ENCODE peak calls at places on chromosomes 1 and 21, in four cellular contexts. L, S, Y and G are unnamed samples.

GRCh38 chr1:160629286-160630210 is 17.3 kb downstream of the SLAMF1 start:
- DNase-seq in Y (no peak), S (no peak), L (no peak), G (no peak)

GRCh38 chr1:174301295-174302077 is 142.2 kb downstream of the RABGAP1L start:
- DNase-seq in L (no peak), S (no peak), Y (no peak), G (no peak)

GRCh38 chr1:28718601-28719331 is 18.0 kb upstream of the YTHDF2 start:
- DNase-seq in L (no peak), S (no peak), Y (peak), G (no peak)

GRCh38 chr1:41917835-41918449 is 780 bp downstream of the HIVEP3 start:
- DNase-seq in Y (no peak), S (no peak), L (no peak), G (no peak)

GRCh38 chr1:165988275-165988674 is 160.9 kb downstream of the UCK2 start:
- DNase-seq in L (no peak), S (no peak), Y (no peak), G (peak)

GRCh38 chr1:172601046-172601630 is 57.8 kb upstream of the FASLG start:
- DNase-seq in S (no peak), Y (no peak), L (no peak), G (no peak)

GRCh38 chr21:33109574-33110339 is 39.8 kb downstream of the OLIG1 start:
- DNase-seq in L (no peak), Y (no peak), S (no peak), G (no peak)

GRCh38 chr1:209355415-209355814 is 228.1 kb upstream of the CAMK1G start:
- DNase-seq in S (no peak), Y (no peak), L (no peak), G (no peak)

GRCh38 chr1:203306089-203306969 is 1.0 kb downstream of the BTG2 start:
- DNase-seq in L (peak), Y (peak), S (peak), G (no peak)

GRCh38 chr1:186740324-186740723 is 60.1 kb upstream of the PTGS2 start:
- DNase-seq in L (no peak), S (no peak), Y (no peak), G (no peak)

GRCh38 chr1:196466656-196467055 is 141.6 kb downstream of the KCNT2 start:
- DNase-seq in L (no peak), Y (peak), S (peak), G (no peak)

GRCh38 chr1:43396059-43396458 is 6.4 kb downstream of the SZT2 start:
- DNase-seq in Y (no peak), S (no peak), L (no peak), G (no peak)

GRCh38 chr1:154760469-154760933 is 109.6 kb downstream of the KCNN3 start:
- DNase-seq in Y (no peak), S (peak), L (no peak), G (no peak)
- H3K4me3 ChIP-seq in Y (no peak), S (peak), L (no peak), G (peak)

DNA sequence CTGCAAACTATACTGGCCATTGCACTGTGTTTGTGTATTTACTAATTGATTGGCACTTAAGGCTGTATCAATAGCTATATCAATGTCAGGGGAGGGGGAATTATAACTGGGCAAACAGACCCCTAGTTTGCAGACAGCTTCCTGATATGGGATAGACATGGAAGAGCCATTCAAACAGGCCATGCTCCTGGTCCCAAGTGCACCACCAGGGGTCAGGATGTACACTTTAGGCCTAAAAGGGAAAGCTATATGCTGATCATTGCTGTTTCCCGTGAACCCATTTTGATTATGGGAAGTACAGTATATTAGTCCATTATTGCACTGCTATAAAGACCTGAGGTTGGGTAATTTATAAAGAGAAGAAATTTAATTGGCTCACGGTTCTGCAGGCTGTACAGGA is 125.0 kb upstream of the BACE2 start:
- DNase-seq in Y (no peak), S (no peak), L (no peak), G (no peak)
- H3K4me3 ChIP-seq in Y (no peak), S (no peak), L (no peak), G (no peak)

DNA sequence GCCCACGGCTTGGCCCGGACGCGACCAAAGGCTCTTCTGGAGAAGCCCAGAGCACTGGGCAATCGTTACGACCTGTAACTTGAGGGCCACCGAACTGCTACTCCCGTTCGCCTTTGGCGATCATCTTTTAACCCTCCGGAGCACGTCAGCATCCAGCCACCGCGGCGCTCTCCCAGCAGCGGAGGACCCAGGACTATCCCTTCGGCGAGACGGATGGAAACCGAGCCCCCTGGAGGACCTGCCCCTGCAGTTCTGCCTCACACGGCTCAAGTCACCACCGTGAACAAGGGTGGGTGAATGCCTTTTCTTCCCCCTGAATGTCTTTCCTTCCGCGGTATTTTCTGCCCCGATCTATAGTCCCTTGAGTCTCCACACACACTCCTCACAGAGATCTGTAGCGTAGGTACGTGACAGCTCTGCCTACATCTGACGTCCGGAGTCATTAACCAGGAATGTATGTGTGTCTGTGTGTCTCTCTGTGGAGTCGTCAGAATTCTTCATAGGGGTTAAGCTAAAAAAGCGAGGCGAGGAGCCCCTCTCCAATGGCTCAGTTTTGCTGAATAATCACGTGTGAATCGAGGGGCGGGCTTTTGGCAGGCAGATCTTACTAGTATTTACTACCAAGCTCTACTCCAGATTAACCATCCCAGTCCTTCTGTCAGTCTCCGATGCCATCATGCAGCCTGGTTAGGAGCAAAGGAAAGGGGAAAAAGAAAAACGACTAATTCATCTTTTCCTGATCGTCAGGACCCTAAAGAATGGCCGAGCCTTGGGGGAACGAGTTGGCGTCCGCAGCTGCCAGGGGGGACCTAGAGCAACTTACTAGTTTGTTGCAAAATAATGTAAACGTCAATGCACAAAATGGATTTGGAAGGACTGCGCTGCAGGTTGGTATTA is at the start of gene CDKN2C:
- DNase-seq in L (peak), S (no peak), Y (peak), G (no peak)
- H3K4me3 ChIP-seq in L (peak), S (peak), Y (peak), G (peak)

GRCh38 chr1:204466416-204467405 is 27.9 kb downstream of the PIK3C2B start:
- DNase-seq in S (no peak), L (no peak), Y (no peak), G (no peak)
- H3K4me3 ChIP-seq in S (no peak), L (no peak), Y (no peak), G (no peak)